ENCODE peak calls at places on chromosomes 16 and 17, in nine cellular contexts. X, W, G, V, O, Q, L, H and Z are unnamed samples.

GRCh38 chr16:47460301-47460754 is 535 bp downstream of the ITFG1 start:
- DNase-seq in G (no peak), V (no peak), H (peak), Q (no peak), L (no peak), X (no peak), O (no peak), W (no peak), Z (no peak)

GRCh38 chr17:15263206-15263579 is 1.9 kb downstream of the PMP22 start:
- DNase-seq in G (peak), Q (peak), O (peak), W (no peak), H (peak), V (peak), X (no peak), L (peak), Z (peak)

GRCh38 chr17:79201536-79202227 is 127.1 kb downstream of the ENGASE start:
- DNase-seq in Q (no peak), X (no peak), V (no peak), G (no peak), H (no peak), O (no peak), W (no peak), L (no peak), Z (no peak)

GRCh38 chr17:54736573-54736972 is 164.1 kb upstream of the TOM1L1 start:
- DNase-seq in X (no peak), G (no peak), W (no peak), Q (no peak), L (no peak), O (no peak), H (no peak), V (no peak), Z (no peak)

GRCh38 chr16:67028167-67028554 is 788 bp upstream of the CBFB start:
- DNase-seq in L (no peak), W (no peak), X (no peak), Q (no peak), O (no peak), V (no peak), G (no peak), H (no peak), Z (no peak)

GRCh38 chr17:4130715-4131114 is 12.1 kb downstream of the ZZEF1 start:
- DNase-seq in W (no peak), V (peak), G (no peak), L (no peak), X (no peak), H (peak), O (no peak), Q (no peak), Z (peak)

GRCh38 chr16:14672403-14672971 is 21.6 kb downstream of the PLA2G10 start:
- DNase-seq in H (peak), X (no peak), W (no peak), Q (no peak), V (peak), G (no peak), L (no peak), O (no peak), Z (no peak)

GRCh38 chr16:89324056-89325010 is 106.8 kb downstream of the ZNF778 start:
- DNase-seq in H (no peak), X (peak), L (no peak), O (no peak), Q (no peak), W (no peak), V (no peak), G (no peak), Z (no peak)

GRCh38 chr16:74053310-74053709 is 243.3 kb upstream of the PSMD7 start:
- DNase-seq in G (no peak), Q (no peak), O (no peak), L (no peak), V (no peak), H (no peak), X (no peak), W (no peak), Z (no peak)

GRCh38 chr16:49587511-49587910 is 213.9 kb downstream of the C16orf78 start:
- DNase-seq in Q (no peak), H (no peak), G (no peak), O (no peak), W (no peak), V (no peak), L (no peak), X (no peak), Z (no peak)

DNA sequence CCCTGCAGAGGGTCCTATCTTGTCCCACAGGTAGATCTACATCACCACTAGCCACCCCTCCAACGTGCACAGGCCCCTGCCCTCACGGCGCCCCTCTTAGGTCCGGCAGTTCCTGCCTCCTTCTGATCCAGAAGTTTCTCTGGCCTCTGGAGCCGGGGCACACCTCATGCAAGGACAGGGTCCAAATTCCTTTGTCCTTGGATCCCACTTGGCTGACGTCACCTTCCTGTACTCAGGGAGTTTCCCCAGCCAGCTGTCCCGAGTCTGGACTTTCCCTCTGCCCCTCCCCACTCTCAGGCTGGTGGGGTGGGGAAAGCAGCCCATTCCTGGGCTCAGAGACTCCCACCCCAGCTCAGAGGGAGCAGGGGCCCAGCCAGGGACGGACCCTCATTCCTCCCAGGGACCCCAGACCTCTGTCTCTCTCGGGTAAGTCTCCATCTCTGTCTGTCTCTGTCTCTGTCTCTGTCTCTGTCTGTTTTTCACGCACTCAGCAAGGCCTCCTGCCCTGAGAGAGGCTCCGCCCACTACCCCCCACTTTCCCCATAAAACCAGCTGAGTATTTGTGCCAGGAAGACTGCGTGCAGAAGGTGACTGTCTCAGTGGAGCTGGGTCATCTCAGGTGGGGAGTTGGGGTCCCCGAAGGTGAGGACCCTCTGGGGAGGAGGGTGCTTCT is at the start of gene IL32:
- DNase-seq in W (peak), O (no peak), Q (peak), H (peak), L (no peak), G (no peak), V (peak), X (no peak), Z (peak)
- H3K4me3 ChIP-seq in W (peak), O (no peak), Q (peak), H (peak), L (peak), G (no peak), V (peak), X (peak), Z (no peak)

GRCh38 chr17:7216242-7217112 is 3.2 kb downstream of the DLG4 start:
- DNase-seq in L (no peak), Q (no peak), G (no peak), X (no peak), W (no peak), V (no peak), O (no peak), H (no peak), Z (no peak)

GRCh38 chr17:7213895-7214299 is 5.7 kb downstream of the DLG4 start:
- DNase-seq in O (no peak), W (no peak), Q (peak), V (no peak), X (no peak), H (peak), L (no peak), G (peak), Z (no peak)

GRCh38 chr17:7215652-7216139 is 3.9 kb downstream of the DLG4 start:
- DNase-seq in G (no peak), O (no peak), Q (no peak), X (no peak), V (no peak), W (no peak), L (no peak), H (no peak), Z (no peak)

GRCh38 chr17:7215136-7215638 is 4.4 kb downstream of the DLG4 start:
- DNase-seq in G (no peak), H (no peak), X (no peak), V (no peak), W (no peak), Q (no peak), O (no peak), L (no peak), Z (no peak)

GRCh38 chr17:7214300-7215135 is 5.1 kb downstream of the DLG4 start:
- DNase-seq in H (peak), Q (peak), X (peak), G (peak), V (peak), O (peak), L (peak), W (peak), Z (peak)
- TF ChIP-seq CTCF in H (no peak), Q (peak), X (peak), G (peak), V (peak), O (peak), L (peak), W (peak), Z (peak)

GRCh38 chr17:17971431-17972125 is 622 bp downstream of the TOM1L2 start:
- DNase-seq in X (peak), H (peak), W (no peak), Q (peak), G (peak), L (no peak), V (peak), O (no peak), Z (no peak)
- H3K4me3 ChIP-seq in X (peak), H (peak), W (peak), Q (peak), G (peak), L (peak), V (peak), O (peak), Z (peak)

DNA sequence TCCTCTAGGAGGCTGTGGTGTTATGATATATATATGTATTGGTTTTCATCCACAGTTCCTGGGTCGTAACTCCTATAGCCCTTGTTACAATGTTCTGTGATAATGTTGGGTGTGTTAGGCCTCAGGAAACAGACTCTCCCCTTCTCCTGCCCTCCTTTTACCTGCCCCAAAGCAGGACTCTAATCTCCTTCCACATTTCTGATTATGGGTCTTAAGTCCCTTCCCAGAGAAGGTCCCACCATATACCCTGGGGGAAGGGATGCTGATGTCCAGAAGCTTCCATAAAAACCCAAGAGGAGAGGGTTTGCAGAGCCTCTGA is 450 bp upstream of the C1QBP start:
- DNase-seq in H (no peak), V (no peak), X (no peak), Q (no peak), W (no peak), G (no peak), L (no peak), O (no peak), Z (no peak)
- TF ChIP-seq CTCF in H (no peak), V (no peak), X (no peak), Q (peak), W (no peak), G (peak), L (no peak), O (no peak), Z (no peak)

GRCh38 chr16:48535831-48536599 is 74.0 kb downstream of the N4BP1 start:
- DNase-seq in X (peak), V (no peak), W (peak), G (no peak), H (peak), L (no peak), O (no peak), Q (peak), Z (no peak)
- H3K4me3 ChIP-seq in X (no peak), V (no peak), W (no peak), G (no peak), H (no peak), L (no peak), O (no peak), Q (no peak), Z (no peak)

GRCh38 chr17:74858672-74859438 is 830 bp downstream of the GRIN2C start:
- DNase-seq in G (no peak), L (no peak), W (no peak), V (no peak), Q (no peak), H (no peak), O (no peak), X (no peak), Z (no peak)

GRCh38 chr17:74860229-74860998 is 729 bp upstream of the GRIN2C start:
- DNase-seq in W (no peak), L (no peak), O (no peak), Q (no peak), H (no peak), X (no peak), G (no peak), V (no peak), Z (no peak)

GRCh38 chr17:74860999-74861553 is 1.4 kb upstream of the GRIN2C start:
- DNase-seq in V (no peak), O (no peak), G (no peak), L (no peak), H (no peak), W (no peak), Q (no peak), X (peak), Z (no peak)

GRCh38 chr17:74861554-74862107 is 1.9 kb upstream of the GRIN2C start:
- DNase-seq in V (no peak), W (no peak), H (no peak), G (no peak), X (peak), Q (no peak), L (no peak), O (no peak), Z (no peak)

DNA sequence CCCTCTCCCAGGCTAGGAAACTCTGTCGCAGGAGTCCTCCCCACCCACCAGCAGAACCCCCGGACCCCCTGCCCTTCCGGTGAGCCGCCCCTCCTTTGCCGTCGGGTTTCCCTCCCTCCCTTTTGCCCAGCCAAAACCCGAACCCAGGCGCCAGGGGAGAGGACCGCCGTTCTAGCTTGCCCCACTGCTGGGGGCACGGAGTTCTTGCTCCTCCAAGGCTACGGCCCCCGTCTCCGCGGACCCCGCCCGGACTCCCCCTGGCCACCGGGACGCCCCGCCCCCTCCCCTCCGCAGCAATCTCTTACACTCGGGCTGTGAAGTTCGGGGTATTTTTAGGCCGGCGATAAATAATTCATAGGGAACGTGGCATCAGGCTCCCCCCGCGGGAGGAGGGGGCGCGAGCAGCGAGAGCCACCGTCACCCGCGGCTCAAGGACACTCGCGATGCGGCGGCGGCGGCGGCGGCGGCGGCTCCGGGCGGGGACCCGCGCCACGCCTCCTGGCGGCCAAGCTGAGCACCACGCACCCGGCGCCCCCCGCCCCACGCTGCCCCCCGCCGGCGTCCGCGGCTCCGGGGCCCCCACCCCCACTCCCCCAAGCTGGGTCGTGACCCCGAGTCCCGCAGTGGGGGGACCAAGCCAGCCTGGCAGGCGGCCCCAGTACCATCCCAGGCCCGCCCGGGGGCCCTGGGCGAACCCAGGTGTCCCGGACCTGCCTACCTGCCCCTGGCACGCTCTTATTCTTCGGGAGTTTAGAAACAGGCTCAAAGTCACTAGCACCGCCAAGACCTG is at the start of gene GRIN2C:
- DNase-seq in O (no peak), W (no peak), G (peak), Q (no peak), H (no peak), X (no peak), V (no peak), L (no peak), Z (no peak)
- TF ChIP-seq CTCF in O (no peak), W (peak), G (no peak), Q (peak), H (no peak), X (peak), V (no peak), L (peak), Z (peak)

DNA sequence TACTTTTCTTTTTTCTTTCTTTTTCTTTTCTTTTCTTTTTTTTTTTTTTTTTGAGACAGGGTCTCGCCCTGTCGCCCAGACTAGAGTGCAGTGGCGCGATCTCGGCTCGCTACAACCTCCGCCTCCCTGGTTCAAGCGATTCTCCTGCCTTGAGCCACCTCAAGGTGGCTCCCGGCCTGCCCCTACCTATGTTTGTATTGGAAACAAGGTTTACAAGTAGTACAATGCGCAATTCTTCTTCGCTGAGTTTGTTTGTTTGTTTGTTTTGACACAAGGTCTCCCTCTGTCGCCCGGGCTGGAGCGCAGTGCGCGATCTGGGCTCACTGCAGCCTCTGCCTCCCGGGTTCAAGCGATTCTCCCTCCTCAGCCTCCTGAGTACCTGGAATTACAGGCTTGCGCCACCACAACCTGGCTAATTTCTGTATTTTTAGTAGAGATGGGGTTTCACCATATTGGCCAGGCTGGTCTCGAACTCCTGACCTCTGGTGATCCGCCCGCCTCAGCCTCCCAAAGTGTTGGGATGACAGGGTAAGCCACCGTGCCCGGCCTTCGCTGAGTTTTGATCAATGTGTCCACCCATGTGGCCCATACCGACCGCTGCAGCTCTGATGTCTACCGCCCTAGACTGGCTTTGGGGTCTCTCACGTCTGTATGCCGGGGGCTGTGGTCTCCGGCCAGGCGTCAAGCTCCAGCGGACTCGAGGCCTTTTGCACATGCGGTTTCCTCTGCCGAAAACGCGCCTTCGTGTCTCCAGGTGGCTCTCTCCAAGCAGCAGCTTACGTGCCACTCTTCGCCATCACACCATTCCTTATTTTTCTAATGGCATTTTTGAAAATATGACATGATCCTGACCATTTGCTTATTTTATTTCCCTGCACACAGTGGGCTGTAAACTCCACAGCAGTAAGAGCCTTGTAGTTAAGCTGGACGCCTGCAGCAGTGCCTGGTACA is 1.1 kb upstream of the YBX2 start:
- DNase-seq in G (no peak), X (no peak), V (no peak), L (no peak), W (no peak), H (no peak), O (no peak), Q (no peak), Z (no peak)
- H3K4me3 ChIP-seq in G (peak), X (no peak), V (no peak), L (no peak), W (no peak), H (no peak), O (peak), Q (peak), Z (no peak)

DNA sequence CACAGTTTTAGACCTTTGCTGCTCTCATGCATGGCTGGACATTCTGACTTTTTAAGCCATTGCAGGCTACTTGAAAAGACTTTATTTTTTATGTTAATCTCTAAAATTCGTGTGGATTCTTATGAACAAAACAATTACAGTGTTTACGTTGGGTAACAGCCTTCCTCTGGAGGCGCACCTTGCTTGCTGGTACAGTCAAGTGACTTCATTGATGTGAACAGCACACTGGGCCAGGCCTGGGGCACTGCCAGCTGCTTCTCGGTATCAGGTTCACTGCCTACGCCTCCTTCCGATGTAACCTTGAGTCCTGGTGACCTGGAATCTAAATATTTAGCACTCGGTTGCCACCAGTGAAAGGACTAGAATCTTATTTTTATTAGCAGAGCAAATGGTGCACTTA is 27.8 kb downstream of the MARCHF10 start:
- DNase-seq in H (peak), X (peak), L (no peak), O (no peak), V (peak), G (no peak), Q (peak), W (no peak), Z (no peak)
- TF ChIP-seq CTCF in H (no peak), X (no peak), L (peak), O (no peak), V (no peak), G (no peak), Q (no peak), W (no peak), Z (no peak)

DNA sequence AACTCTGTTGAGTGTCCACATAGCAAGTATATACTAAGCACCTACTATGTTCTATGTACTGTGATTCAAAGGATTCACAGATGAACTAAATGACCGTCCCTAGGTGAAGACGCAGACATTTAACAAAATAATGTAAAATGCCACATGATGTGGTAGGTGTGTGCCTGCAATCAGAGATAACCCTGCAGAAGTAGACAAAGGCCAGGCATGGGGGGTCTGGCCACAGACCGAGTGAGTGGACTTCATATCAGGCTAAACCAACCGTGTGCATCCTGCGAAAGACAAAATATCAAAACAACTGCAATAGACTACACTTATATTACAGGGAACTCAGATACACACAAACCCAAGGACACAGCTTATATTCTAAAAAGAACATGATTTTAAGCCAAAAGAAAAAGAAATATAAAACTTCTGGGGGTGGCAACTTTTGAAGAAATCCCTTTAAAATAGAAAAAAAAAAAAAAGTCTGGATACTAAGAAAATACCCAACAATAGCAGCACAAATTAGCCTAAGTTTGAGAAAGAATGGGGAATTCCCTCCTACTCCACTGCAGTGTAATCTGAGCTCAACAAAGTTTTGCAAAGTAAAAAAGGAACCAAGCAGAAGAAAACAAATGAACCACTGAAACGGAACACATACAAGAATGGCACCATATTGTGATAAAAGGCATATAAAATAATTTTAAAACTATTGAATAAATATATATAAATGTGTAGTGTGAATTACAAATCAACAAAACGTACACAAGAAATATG is 12.3 kb downstream of the HSDL1 start:
- DNase-seq in O (no peak), W (no peak), G (no peak), X (no peak), V (no peak), L (no peak), H (no peak), Q (no peak), Z (no peak)
- H3K4me3 ChIP-seq in O (no peak), W (no peak), G (no peak), X (no peak), V (no peak), L (no peak), H (no peak), Q (no peak), Z (no peak)